ENCODE peak calls at places on chromosomes 4 and X, in five cellular contexts. G, A, R, C and Y are unnamed samples. For H3K4me1, the result is how much of the 10 kb centered on the place peaks cover.

GRCh38 chr4:43379001-43379400 is 486.5 kb downstream of the GRXCR1 start:
- DNase-seq in C (no peak), A (no peak), G (no peak), R (no peak), Y (no peak)

GRCh38 chr4:138344064-138344463 is 101.9 kb upstream of the SLC7A11 start:
- DNase-seq in C (no peak), R (no peak), A (no peak), G (no peak), Y (no peak)

GRCh38 chrX:21354725-21355124 is 19.5 kb upstream of the CNKSR2 start:
- DNase-seq in A (no peak), R (peak), C (no peak), G (no peak), Y (no peak)

GRCh38 chrX:137194164-137194563 is 160.4 kb upstream of the GPR101 start:
- DNase-seq in R (peak), G (peak), A (peak), C (peak), Y (peak)

GRCh38 chr4:123939621-123940020 is 543.0 kb downstream of the SPRY1 start:
- DNase-seq in A (no peak), C (no peak), G (peak), R (no peak), Y (no peak)

GRCh38 chr4:108010167-108010566 is 20.5 kb downstream of the HADH start:
- DNase-seq in G (peak), A (no peak), C (no peak), R (no peak), Y (no peak)

GRCh38 chr4:87849612-87850011 is 16.8 kb downstream of the MEPE start:
- DNase-seq in A (no peak), C (no peak), G (peak), R (no peak), Y (no peak)

GRCh38 chr4:80875642-80876041 is 154.9 kb upstream of the BMP3 start:
- DNase-seq in C (no peak), R (no peak), A (no peak), G (no peak), Y (peak)

GRCh38 chr4:55117511-55117910 is 7.9 kb downstream of the KDR start:
- DNase-seq in G (no peak), R (no peak), A (no peak), C (no peak), Y (no peak)

GRCh38 chr4:52425751-52426326 is 233.3 kb downstream of the USP46 start:
- DNase-seq in R (no peak), A (no peak), G (no peak), C (no peak), Y (no peak)

GRCh38 chr4:78768447-78769177 is 7.5 kb upstream of the BMP2K start:
- DNase-seq in G (peak), A (no peak), C (no peak), R (peak), Y (no peak)
- H3K4me1 ChIP-seq in G (under half), A (under half), C (under half), R (under half), Y (under half)

GRCh38 chr4:150943831-150944230 is 71.3 kb downstream of the LRBA start:
- DNase-seq in R (no peak), C (no peak), A (no peak), G (no peak), Y (no peak)

GRCh38 chr4:150944660-150945059 is 70.4 kb downstream of the LRBA start:
- DNase-seq in C (no peak), A (no peak), G (no peak), R (no peak), Y (no peak)

GRCh38 chr4:150940123-150940522 is 75.0 kb downstream of the LRBA start:
- DNase-seq in G (no peak), C (no peak), A (no peak), R (no peak), Y (no peak)

GRCh38 chr4:150943126-150943525 is 72.0 kb downstream of the LRBA start:
- DNase-seq in G (no peak), A (no peak), C (no peak), R (no peak), Y (no peak)

GRCh38 chr4:150942539-150942938 is 72.5 kb downstream of the LRBA start:
- DNase-seq in C (no peak), A (no peak), G (no peak), R (no peak), Y (no peak)
- TF ChIP-seq MXI1 in C (no peak), A (no peak), G (no peak), R (no peak), Y (no peak)

DNA sequence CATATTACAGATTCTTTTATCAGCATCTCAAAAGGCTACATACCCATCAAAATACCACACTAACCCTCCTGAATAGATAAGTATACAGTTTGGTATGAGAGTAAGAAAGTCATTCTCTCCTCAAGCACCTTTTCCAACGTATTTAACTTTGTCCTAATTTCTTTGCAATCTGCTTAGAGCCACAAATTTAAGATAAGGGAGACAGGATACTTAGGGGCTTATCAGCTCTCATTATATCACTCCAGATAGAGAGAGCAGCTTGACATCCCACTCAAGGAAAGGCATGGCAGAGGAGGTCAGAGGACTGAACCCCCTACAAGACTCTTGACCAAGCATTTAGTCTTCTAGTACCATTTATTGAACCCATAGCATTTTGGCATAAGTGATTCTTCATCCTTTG is 262.4 kb downstream of the ADGRA3 start:
- DNase-seq in A (no peak), G (no peak), C (no peak), R (no peak), Y (no peak)
- H3K4me1 ChIP-seq in A (under half), G (under half), C (under half), R (under half), Y (under half)

DNA sequence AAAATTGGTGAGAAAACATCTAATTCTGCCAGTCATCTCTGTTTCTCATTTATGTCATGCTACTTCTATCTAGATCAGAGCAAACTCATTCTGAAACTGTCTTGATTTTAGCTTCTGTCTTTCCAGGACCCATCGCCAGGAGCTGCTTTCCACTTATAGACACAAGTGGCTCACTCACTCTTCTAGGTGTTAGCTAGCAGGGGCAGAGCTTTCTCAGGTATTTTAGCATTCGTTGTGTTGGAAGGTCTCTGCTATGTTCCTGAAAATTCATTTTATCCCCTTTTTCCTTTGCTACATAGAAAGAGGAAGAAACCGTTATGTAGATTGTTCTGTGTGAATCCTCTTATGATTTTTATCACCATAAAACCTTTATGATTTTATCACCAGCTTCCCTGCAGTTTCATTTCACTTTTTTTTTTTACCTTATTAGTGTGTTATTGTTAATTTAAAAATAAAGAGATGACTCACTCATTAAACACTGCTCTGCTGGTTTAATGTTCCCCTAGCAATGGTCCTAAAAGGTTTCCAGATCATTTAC is 246.6 kb upstream of the AADAT start:
- DNase-seq in A (no peak), R (no peak), G (no peak), C (no peak), Y (peak)
- TF ChIP-seq MXI1 in A (no peak), R (no peak), G (no peak), C (no peak), Y (no peak)

GRCh38 chr4:27094224-27094623 is 233.6 kb downstream of the STIM2 start:
- DNase-seq in G (no peak), R (no peak), C (no peak), A (no peak), Y (no peak)

GRCh38 chr4:27096142-27096824 is 235.6 kb downstream of the STIM2 start:
- DNase-seq in C (no peak), A (no peak), R (no peak), G (no peak), Y (no peak)

GRCh38 chr4:27100713-27101112 is 240.1 kb downstream of the STIM2 start:
- DNase-seq in A (no peak), C (no peak), R (no peak), G (no peak), Y (no peak)

GRCh38 chr4:27094785-27095184 is 234.1 kb downstream of the STIM2 start:
- DNase-seq in G (no peak), C (no peak), A (no peak), R (no peak), Y (no peak)

DNA sequence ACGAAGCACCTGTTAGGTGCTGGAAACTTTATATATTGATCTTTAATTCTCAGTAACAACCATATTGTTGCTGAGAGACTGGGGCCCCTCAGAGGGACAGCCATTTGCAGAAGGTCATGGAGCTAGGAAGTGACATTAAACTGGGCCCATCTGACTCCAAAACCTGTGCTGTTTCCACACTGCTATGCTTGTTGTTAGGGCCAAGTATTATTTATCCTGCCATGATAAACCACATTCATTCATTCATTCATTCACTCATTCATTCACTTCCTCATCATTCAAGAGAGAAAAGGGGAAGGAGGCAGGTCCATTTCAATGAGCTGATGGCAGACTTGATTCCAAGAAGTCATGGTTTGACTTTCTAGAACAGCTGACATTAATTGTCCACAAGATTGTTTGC is 237.4 kb downstream of the STIM2 start:
- DNase-seq in G (no peak), R (no peak), A (no peak), C (no peak), Y (no peak)
- H3K4me1 ChIP-seq in G (under half), R (under half), A (under half), C (under half), Y (under half)

DNA sequence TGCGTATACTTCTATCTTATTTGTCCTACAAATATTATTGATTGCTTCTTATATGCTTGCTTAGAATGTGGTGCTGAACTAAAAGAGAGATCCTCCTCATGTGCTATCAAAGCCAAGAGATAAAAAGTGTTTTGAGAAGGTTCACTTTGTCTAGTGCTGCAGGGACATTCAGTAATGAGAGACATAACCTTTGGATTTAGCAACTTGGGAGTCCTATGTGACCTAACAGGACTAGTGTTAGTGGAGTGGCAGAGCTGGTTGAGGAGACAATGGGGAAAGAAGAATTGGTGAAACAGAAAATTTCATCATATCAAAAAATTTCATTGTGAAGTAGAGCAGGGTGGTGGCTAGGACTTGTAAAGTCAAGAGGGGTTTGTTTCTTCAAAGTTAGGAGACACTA is 117.0 kb downstream of the RAPGEF2 start:
- DNase-seq in G (no peak), C (no peak), A (no peak), R (no peak), Y (no peak)
- TF ChIP-seq MXI1 in G (no peak), C (no peak), A (no peak), R (no peak), Y (no peak)

GRCh38 chr4:179328627-179329026 is 1886.4 kb upstream of the AGA start:
- DNase-seq in R (no peak), A (no peak), G (no peak), C (no peak), Y (no peak)

DNA sequence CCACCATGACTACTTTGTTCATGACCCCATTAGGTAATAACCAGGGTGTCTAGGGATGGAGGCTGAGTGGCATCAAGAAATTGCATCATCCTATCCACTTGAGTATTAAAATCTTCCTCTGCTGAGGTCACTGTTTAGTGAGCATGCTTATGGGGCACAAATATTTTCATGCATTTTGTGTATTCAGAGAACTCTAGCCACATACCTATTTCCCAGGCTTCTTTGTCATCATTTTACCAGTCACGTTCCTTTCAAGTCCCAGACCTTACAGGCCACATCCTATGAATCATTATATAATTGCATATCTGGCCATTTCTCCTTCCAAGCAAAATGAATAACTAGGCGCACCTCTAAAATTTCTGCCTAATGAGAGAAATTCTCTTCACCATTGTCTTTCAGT is 1882.9 kb upstream of the AGA start:
- DNase-seq in A (no peak), G (no peak), R (no peak), C (no peak), Y (no peak)
- H3K4me1 ChIP-seq in A (under half), G (under half), R (under half), C (under half), Y (under half)

DNA sequence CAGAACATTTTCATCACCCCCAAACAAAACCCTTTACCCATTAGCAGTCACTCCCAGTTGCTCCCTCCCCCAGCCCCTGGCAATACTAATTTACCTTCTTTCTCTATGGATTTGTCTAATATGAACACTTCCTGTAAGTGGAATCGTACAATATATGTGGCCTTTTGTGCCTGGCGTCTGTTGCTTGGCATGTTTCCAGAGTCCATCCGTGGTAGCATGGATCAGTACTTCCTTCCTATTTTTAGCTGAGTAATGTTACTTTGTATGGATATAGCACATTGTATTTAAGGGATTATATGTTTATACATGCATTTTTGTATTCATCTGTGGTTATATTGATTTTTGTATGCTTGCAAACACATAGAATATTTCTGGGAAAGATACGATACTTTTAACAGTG is 48.2 kb downstream of the PPEF1 start:
- DNase-seq in A (no peak), G (no peak), C (no peak), R (no peak), Y (no peak)
- TF ChIP-seq MXI1 in A (no peak), G (no peak), C (no peak), R (no peak), Y (no peak)

DNA sequence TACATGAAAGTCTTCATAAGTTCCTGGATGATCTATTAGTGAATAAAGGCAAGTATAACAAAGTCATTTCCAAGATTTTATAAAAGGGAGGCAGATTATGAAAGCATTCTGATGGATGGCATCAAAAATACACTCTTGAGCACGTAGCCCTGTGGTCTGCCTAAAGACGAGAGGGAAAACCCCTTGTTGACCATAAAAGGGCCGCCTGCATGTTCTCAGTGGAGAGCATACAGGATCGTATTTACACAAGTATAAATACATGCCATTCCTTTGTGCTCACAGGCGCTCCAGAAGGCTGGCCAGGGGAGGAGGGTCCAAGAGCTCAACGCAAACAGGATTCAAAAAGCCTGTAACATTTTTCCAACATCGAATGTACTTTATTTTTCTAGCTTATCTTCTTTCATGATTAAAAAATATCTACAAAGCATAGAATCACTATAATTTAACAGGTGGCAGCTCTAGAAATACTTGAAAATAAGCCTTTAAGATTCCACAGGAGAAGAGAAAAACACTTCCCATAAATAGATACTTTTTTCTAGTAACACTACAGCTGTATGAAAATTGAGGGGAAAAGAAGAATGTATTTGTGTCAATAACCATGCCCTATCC is 29.6 kb downstream of the PDGFC start:
- DNase-seq in A (no peak), C (no peak), G (peak), R (peak), Y (no peak)
- H3K4me1 ChIP-seq in A (half or more), C (under half), G (under half), R (under half), Y (under half)